ENCODE peak calls at places on chromosomes 6 and 20, in seven cellular contexts. M is astrocyte, Q is uterus, B is lower lobe of right lung, H is upper lobe of right lung, E is heart left ventricle, N is lung. Z is an unnamed sample.

GRCh38 chr20:24612799-24613775 is 143.7 kb downstream of the SYNDIG1 start:
- DNase-seq in N (no peak), M (peak; percentile 3), E (peak; percentile 57), H (no peak), Q (no peak), B (no peak), Z (no peak)

GRCh38 chr20:40563296-40563950 is 125.6 kb downstream of the MAFB start:
- DNase-seq in Q (no peak), M (peak; percentile 66), B (peak; percentile 86), E (no peak), H (peak; percentile 86), N (peak; percentile 79), Z (no peak)

GRCh38 chr20:52800734-52801627 is 171.2 kb upstream of the TSHZ2 start:
- DNase-seq in M (no peak), H (no peak), E (no peak), B (no peak), N (no peak), Q (no peak), Z (no peak)

GRCh38 chr20:10462516-10462915 is 27.4 kb downstream of the SLX4IP start:
- DNase-seq in Q (no peak), N (no peak), H (no peak), B (no peak), M (no peak), E (no peak), Z (no peak)

GRCh38 chr20:20759132-20759531 is 46.7 kb upstream of the RALGAPA2 start:
- DNase-seq in B (no peak), E (no peak), H (no peak), N (no peak), M (no peak), Q (no peak), Z (peak; percentile 28)

GRCh38 chr6:69933239-69933638 is 66.9 kb downstream of the COL19A1 start:
- DNase-seq in H (no peak), B (no peak), E (no peak), N (no peak), Q (no peak), M (no peak), Z (no peak)

GRCh38 chr6:129866256-129866655 is 5.1 kb upstream of the TMEM244 start:
- DNase-seq in E (no peak), M (no peak), H (no peak), N (no peak), Q (no peak), B (no peak), Z (no peak)

GRCh38 chr6:16704706-16705402 is 56.4 kb downstream of the ATXN1 start:
- DNase-seq in B (no peak), M (peak; percentile 82), H (no peak), Q (no peak), N (no peak), E (no peak), Z (no peak)

GRCh38 chr6:20403766-20404640 is 2.3 kb downstream of the E2F3 start:
- DNase-seq in B (no peak), H (no peak), N (no peak), Q (peak; percentile 19), E (no peak), M (peak; percentile 38), Z (no peak)

GRCh38 chr20:35776513-35777101 is 4.8 kb downstream of the PHF20 start:
- DNase-seq in Q (peak; percentile 58), E (peak; percentile 68), B (no peak), H (no peak), N (no peak), M (peak; percentile 33), Z (peak; percentile 79)

GRCh38 chr6:78810146-78810545 is 57.2 kb upstream of the IRAK1BP1 start:
- DNase-seq in B (no peak), M (peak; percentile 39), N (no peak), H (no peak), E (no peak), Q (no peak), Z (no peak)

DNA sequence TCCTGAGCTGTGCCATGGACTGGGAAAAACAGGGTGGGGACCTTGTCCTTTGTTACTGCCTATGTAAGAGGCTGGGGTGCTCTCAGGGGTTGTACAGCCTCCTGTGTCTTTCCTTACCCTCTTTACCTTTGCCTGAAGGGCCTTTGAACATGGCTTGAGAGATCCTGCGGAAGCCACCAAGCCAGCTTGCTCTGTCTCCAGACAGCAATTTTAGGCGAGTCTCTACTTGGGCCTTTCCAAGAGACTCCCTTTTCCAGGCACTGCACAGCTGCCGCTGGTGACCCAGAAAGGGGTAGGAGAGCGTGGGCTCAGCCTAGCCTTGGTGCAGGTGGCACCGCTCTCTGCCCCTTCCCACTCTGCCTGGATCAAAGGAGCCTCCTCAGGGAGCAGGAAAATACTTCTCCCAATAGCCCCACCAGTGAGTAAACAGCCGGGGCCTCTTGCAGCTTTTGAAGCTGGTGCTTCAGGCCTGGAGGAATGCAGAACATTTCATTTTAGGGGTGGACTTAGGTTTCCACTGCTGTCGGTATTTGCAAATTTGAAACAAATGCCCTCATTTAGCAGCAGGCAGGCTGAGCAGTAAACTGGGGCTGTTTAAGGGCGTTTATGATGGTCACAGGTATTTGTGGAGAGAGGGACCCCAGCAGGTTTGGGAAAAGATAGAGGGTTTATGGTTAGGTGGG is 13.9 kb downstream of the PTK7 start:
- DNase-seq in B (peak; percentile 69), H (peak; percentile 80), Q (no peak), N (peak; percentile 73), M (no peak), E (no peak), Z (no peak)
- H3K27ac ChIP-seq in B (peak overlapping the region; percentile 86), H (peak overlapping the region; percentile 86), Q (peak overlapping the region; percentile 83), N (no peak overlapping the region), M (peak overlapping the region; percentile 20), E (no peak overlapping the region), Z (no peak overlapping the region)

GRCh38 chr6:41583576-41583975 is 37.4 kb downstream of the FOXP4 start:
- DNase-seq in E (no peak), N (no peak), Q (no peak), H (no peak), M (no peak), B (no peak), Z (no peak)

GRCh38 chr6:41581381-41581991 is 35.3 kb downstream of the FOXP4 start:
- DNase-seq in H (no peak), B (no peak), N (no peak), Q (peak; percentile 71), E (peak; percentile 80), M (peak; percentile 88), Z (no peak)

GRCh38 chr6:41580690-41581089 is 34.5 kb downstream of the FOXP4 start:
- DNase-seq in Q (no peak), B (no peak), E (no peak), N (no peak), M (no peak), H (no peak), Z (no peak)

GRCh38 chr6:41584205-41584604 is 38.0 kb downstream of the FOXP4 start:
- DNase-seq in Q (no peak), E (no peak), N (no peak), B (no peak), M (no peak), H (no peak), Z (no peak)

DNA sequence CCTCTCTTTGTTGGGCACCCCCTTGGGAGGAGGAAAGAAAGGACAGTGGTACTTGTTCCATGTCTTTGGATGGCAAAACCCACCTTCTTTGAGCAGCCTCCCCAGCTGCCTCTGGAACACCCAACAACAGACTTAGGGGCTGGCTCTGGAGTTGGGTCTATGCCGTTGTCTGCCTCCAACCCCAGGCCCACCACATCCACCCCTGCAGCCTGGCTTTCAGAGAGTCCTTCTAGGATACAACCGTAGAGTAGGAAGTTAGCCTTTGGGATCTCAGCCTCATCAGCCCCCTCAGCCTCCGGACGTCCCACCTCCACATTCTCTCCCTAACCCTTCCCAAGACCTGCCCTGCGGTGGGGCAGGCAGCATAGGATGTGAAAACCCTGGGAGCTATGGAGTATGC is 36.4 kb downstream of the FOXP4 start:
- DNase-seq in M (no peak), B (no peak), Q (no peak), E (no peak), N (no peak), H (no peak), Z (no peak)
- H3K4me1 ChIP-seq in M (peaks cover 37% of the 10 kb centered on the region), B (peaks cover 18% of the 10 kb centered on the region), Q (peaks cover 4% of the 10 kb centered on the region), E (peaks cover 8% of the 10 kb centered on the region), N (peaks cover 17% of the 10 kb centered on the region), H (peaks cover 15% of the 10 kb centered on the region), Z (no peaks in the 10 kb centered on the region)

GRCh38 chr20:2703716-2704475 is 11.3 kb downstream of the EBF4 start:
- DNase-seq in B (no peak), M (no peak), H (no peak), Q (no peak), N (no peak), E (no peak), Z (no peak)

GRCh38 chr20:2700913-2701620 is 8.5 kb downstream of the EBF4 start:
- DNase-seq in Q (no peak), H (no peak), B (no peak), N (peak; percentile 22), M (no peak), E (no peak), Z (peak; percentile 46)

GRCh38 chr20:2699775-2700413 is 7.3 kb downstream of the EBF4 start:
- DNase-seq in E (no peak), M (no peak), N (peak; percentile 15), H (no peak), Q (no peak), B (no peak), Z (peak; percentile 44)

GRCh38 chr20:2698912-2699311 is 6.3 kb downstream of the EBF4 start:
- DNase-seq in Q (no peak), M (no peak), H (no peak), N (peak; percentile 27), B (no peak), E (no peak), Z (peak; percentile 56)

DNA sequence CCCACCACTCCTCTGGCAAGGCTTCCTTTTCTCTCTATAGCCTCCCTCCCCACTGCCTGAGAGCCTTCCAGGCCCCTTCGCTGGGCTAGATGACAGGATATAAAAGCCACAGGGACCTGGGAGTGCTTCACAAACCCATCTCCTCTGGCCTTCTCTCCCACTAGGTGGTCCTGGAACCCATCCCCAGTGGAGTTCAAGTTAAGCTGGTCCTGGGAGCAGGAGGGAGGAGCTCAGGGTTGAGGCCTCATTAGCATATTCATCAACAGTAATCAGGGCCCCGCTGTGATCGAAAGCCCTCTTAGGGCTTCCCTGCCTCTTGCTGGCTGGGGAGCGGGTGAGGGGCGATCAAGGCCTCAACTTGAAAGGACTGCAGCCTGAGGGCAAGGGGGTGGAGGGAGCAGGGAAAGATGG is 9.1 kb downstream of the EBF4 start:
- DNase-seq in Q (no peak), B (no peak), M (no peak), E (no peak), N (peak; percentile 25), H (no peak), Z (peak; percentile 9)
- H3K27me3 ChIP-seq in Q (no peaks in the 10 kb centered on the region), B (peaks cover 4% of the 10 kb centered on the region), M (peaks cover 17% of the 10 kb centered on the region), E (no peaks in the 10 kb centered on the region), N (no peaks in the 10 kb centered on the region), H (peaks cover 5% of the 10 kb centered on the region), Z (no peaks in the 10 kb centered on the region)

GRCh38 chr6:5682530-5682929 is 324.2 kb downstream of the NRN1 start:
- DNase-seq in B (no peak), N (no peak), H (no peak), Q (no peak), M (no peak), E (no peak), Z (no peak)

GRCh38 chr6:5679696-5680494 is 326.8 kb downstream of the NRN1 start:
- DNase-seq in E (no peak), H (no peak), M (no peak), B (no peak), N (no peak), Q (no peak), Z (no peak)

GRCh38 chr6:5681480-5681879 is 325.2 kb downstream of the NRN1 start:
- DNase-seq in B (no peak), N (no peak), M (no peak), H (no peak), Q (no peak), E (no peak), Z (no peak)

GRCh38 chr6:5679271-5679670 is 327.5 kb downstream of the NRN1 start:
- DNase-seq in M (no peak), H (no peak), E (no peak), B (no peak), N (no peak), Q (no peak), Z (no peak)

GRCh38 chr6:5684320-5684719 is 322.4 kb downstream of the NRN1 start:
- DNase-seq in H (no peak), Q (no peak), B (no peak), M (peak; percentile 39), E (no peak), N (no peak), Z (no peak)
- H3K27ac ChIP-seq in H (no peak overlapping the region), Q (no peak overlapping the region), B (no peak overlapping the region), M (no peak overlapping the region), E (no peak overlapping the region), N (no peak overlapping the region), Z (no peak overlapping the region)

Z was measured in right atrium auricular region.